ENCODE peak calls at places on chromosomes 6 and 20, in eight cellular contexts. U is ovary; J is stimulated activated CD8-positive, alpha-beta memory T cell treated with anti-CD3 and anti-CD28 coated beads, Interleukin-12 subunit alpha, Interleukin-12 subunit beta, amount 100 ng/mL, for 4 hours; W is RWPE1; X is GM13977; M is AG20443; G is HT-29; S is naive B cell. L is an unnamed sample.

GRCh38 chr6:79227445-79227844 is 7.0 kb downstream of the HMGN3 start:
- DNase-seq in S (no peak), X (no peak), J (no peak), U (no peak), W (no peak), M (no peak), G (no peak), L (no peak)

GRCh38 chr20:43198607-43199006 is 8.9 kb upstream of the PTPRT start:
- DNase-seq in U (no peak), W (no peak), M (no peak), S (no peak), J (no peak), X (no peak), G (no peak), L (no peak)

GRCh38 chr6:124961784-124962611 is at the start of gene RNF217:
- DNase-seq in G (no peak), J (no peak), W (peak; percentile 44), M (peak; percentile 79), X (peak; percentile 41), U (peak; percentile 73), S (no peak), L (no peak)

GRCh38 chr20:38230957-38231785 is 29.4 kb downstream of the KIAA1755 start:
- DNase-seq in J (no peak), W (no peak), U (no peak), M (no peak), S (no peak), G (no peak), X (peak; percentile 6), L (no peak)

GRCh38 chr6:98834060-98835031 is at the start of gene POU3F2:
- DNase-seq in X (peak; percentile 94), G (no peak), W (peak; percentile 76), U (peak; percentile 87), J (peak; percentile 34), M (peak; percentile 73), S (peak; percentile 52), L (peak; percentile 69)

GRCh38 chr6:84013354-84013753 is 20.2 kb upstream of the MRAP2 start:
- DNase-seq in X (no peak), S (no peak), G (no peak), W (no peak), M (no peak), U (no peak), J (no peak), L (no peak)

GRCh38 chr6:50077385-50077784 is 27.7 kb upstream of the DEFB112 start:
- DNase-seq in S (no peak), X (no peak), J (no peak), W (no peak), M (no peak), U (no peak), G (no peak), L (no peak)

GRCh38 chr20:34703573-34704176 is 469 bp upstream of the TP53INP2 start:
- DNase-seq in S (no peak), U (peak; percentile 29), W (no peak), X (no peak), J (no peak), M (no peak), G (peak; percentile 70), L (no peak)

GRCh38 chr6:168440520-168441433 is at the start of gene SMOC2:
- DNase-seq in W (no peak), X (no peak), M (no peak), S (no peak), J (no peak), U (peak; percentile 77), G (no peak), L (no peak)

GRCh38 chr6:65182681-65183080 is 524.3 kb downstream of the EYS start:
- DNase-seq in S (no peak), X (no peak), W (no peak), M (no peak), U (no peak), J (no peak), G (no peak), L (no peak)

GRCh38 chr20:50580016-50580747 is 70.0 kb downstream of the PTPN1 start:
- DNase-seq in J (no peak), G (peak; percentile 90), U (peak; percentile 60), X (peak; percentile 77), M (peak; percentile 87), W (peak; percentile 82), S (peak; percentile 44), L (peak; percentile 66)

GRCh38 chr6:135196739-135197510 is 15.8 kb downstream of the MYB start:
- DNase-seq in J (no peak), X (peak; percentile 21), S (no peak), M (no peak), U (no peak), W (no peak), G (no peak), L (no peak)

GRCh38 chr6:73556796-73557195 is 36.0 kb upstream of the EEF1A1 start:
- DNase-seq in G (no peak), U (no peak), X (no peak), S (no peak), J (no peak), W (no peak), M (no peak), L (no peak)

GRCh38 chr6:3755637-3756515 is 4.4 kb upstream of the PXDC1 start:
- DNase-seq in J (no peak), W (no peak), G (no peak), U (no peak), X (no peak), M (no peak), S (no peak), L (no peak)

GRCh38 chr6:118708736-118709135 is 57.3 kb upstream of the CEP85L start:
- DNase-seq in S (no peak), J (no peak), U (no peak), W (peak; percentile 38), M (no peak), X (no peak), G (no peak), L (peak; percentile 79)

GRCh38 chr20:57650756-57651483 is 30.7 kb upstream of the ZBP1 start:
- DNase-seq in X (no peak), U (no peak), W (no peak), S (no peak), M (no peak), J (no peak), G (no peak), L (no peak)

GRCh38 chr6:43183441-43183840 is 1.4 kb downstream of the CUL9 start:
- DNase-seq in W (no peak), X (no peak), U (no peak), M (no peak), J (no peak), G (no peak), S (no peak), L (no peak)

GRCh38 chr6:139940741-139941712 is 566.6 kb upstream of the CITED2 start:
- DNase-seq in J (no peak), G (no peak), S (no peak), M (no peak), X (no peak), W (no peak), U (no peak), L (no peak)

GRCh38 chr6:6224933-6225486 is 95.5 kb downstream of the F13A1 start:
- DNase-seq in U (no peak), M (no peak), W (no peak), S (no peak), J (no peak), G (no peak), X (no peak), L (no peak)

GRCh38 chr6:38349795-38350194 is 289.9 kb downstream of the BTBD9 start:
- DNase-seq in G (peak; percentile 1), W (no peak), U (no peak), S (no peak), M (peak; percentile 74), J (no peak), X (no peak), L (no peak)

GRCh38 chr20:15857131-15857784 is 716.0 kb downstream of the KIF16B start:
- DNase-seq in S (no peak), U (no peak), G (no peak), X (no peak), J (no peak), M (no peak), W (no peak), L (no peak)